ENCODE peak calls at places on chromosomes 12 and 14, in six cellular contexts. One of them, this sample, is unnamed.

GRCh38 chr12:25970082-25970481 is 11.6 kb downstream of the RASSF8 start:
- DNase-seq in GM23248: peak
- DNase-seq in hepatocyte: no peak
- DNase-seq in IMR-90: no peak
- DNase-seq in PC-9: no peak
- DNase-seq in HCT116: no peak
- DNase-seq in this sample: no peak

GRCh38 chr12:52873832-52874572 is 25.2 kb upstream of the KRT78 start:
- DNase-seq in GM23248: peak
- DNase-seq in hepatocyte: peak
- DNase-seq in IMR-90: peak
- DNase-seq in PC-9: peak
- DNase-seq in HCT116: peak
- DNase-seq in this sample: peak

GRCh38 chr12:113340061-113340460 is 5.2 kb upstream of the SLC8B1 start:
- DNase-seq in GM23248: no peak
- DNase-seq in hepatocyte: no peak
- DNase-seq in IMR-90: no peak
- DNase-seq in PC-9: no peak
- DNase-seq in HCT116: no peak
- DNase-seq in this sample: no peak

GRCh38 chr14:89681086-89682018 is 264.3 kb upstream of the FOXN3 start:
- DNase-seq in GM23248: no peak
- DNase-seq in hepatocyte: no peak
- DNase-seq in IMR-90: no peak
- DNase-seq in PC-9: no peak
- DNase-seq in HCT116: no peak
- DNase-seq in this sample: no peak

GRCh38 chr14:59202031-59202430 is 13.6 kb downstream of the DAAM1 start:
- DNase-seq in GM23248: no peak
- DNase-seq in hepatocyte: no peak
- DNase-seq in IMR-90: no peak
- DNase-seq in PC-9: no peak
- DNase-seq in HCT116: no peak
- DNase-seq in this sample: peak

GRCh38 chr14:68195126-68195525 is 375.5 kb downstream of the RAD51B start:
- DNase-seq in GM23248: no peak
- DNase-seq in hepatocyte: peak
- DNase-seq in IMR-90: no peak
- DNase-seq in PC-9: no peak
- DNase-seq in HCT116: no peak
- DNase-seq in this sample: no peak

GRCh38 chr12:130017571-130018449 is 114.0 kb upstream of the TMEM132D start:
- DNase-seq in GM23248: peak
- DNase-seq in hepatocyte: no peak
- DNase-seq in IMR-90: no peak
- DNase-seq in PC-9: no peak
- DNase-seq in HCT116: no peak
- DNase-seq in this sample: no peak

GRCh38 chr14:59691266-59691665 is 114.7 kb upstream of the CCDC175 start:
- DNase-seq in GM23248: no peak
- DNase-seq in hepatocyte: no peak
- DNase-seq in IMR-90: no peak
- DNase-seq in PC-9: no peak
- DNase-seq in HCT116: no peak
- DNase-seq in this sample: no peak

GRCh38 chr14:33081259-33081658 is 142.6 kb downstream of the NPAS3 start:
- DNase-seq in GM23248: no peak
- DNase-seq in hepatocyte: no peak
- DNase-seq in IMR-90: no peak
- DNase-seq in PC-9: no peak
- DNase-seq in HCT116: no peak
- DNase-seq in this sample: no peak

GRCh38 chr12:19131020-19131431 is 1.5 kb downstream of the PLEKHA5 start:
- DNase-seq in GM23248: peak
- DNase-seq in hepatocyte: peak
- DNase-seq in IMR-90: peak
- DNase-seq in PC-9: peak
- DNase-seq in HCT116: peak
- DNase-seq in this sample: peak

GRCh38 chr12:90801776-90802175 is 153.2 kb downstream of the CCER1 start:
- DNase-seq in GM23248: peak
- DNase-seq in hepatocyte: no peak
- DNase-seq in IMR-90: peak
- DNase-seq in PC-9: no peak
- DNase-seq in HCT116: no peak
- DNase-seq in this sample: peak

GRCh38 chr12:130097342-130097741 is 64.9 kb upstream of the FZD10 start:
- DNase-seq in GM23248: no peak
- DNase-seq in hepatocyte: no peak
- DNase-seq in IMR-90: no peak
- DNase-seq in PC-9: no peak
- DNase-seq in HCT116: no peak
- DNase-seq in this sample: no peak

GRCh38 chr12:78189656-78190055 is 359.0 kb downstream of the NAV3 start:
- DNase-seq in GM23248: peak
- DNase-seq in hepatocyte: no peak
- DNase-seq in IMR-90: peak
- DNase-seq in PC-9: no peak
- DNase-seq in HCT116: no peak
- DNase-seq in this sample: no peak

GRCh38 chr12:59651230-59651920 is 55.5 kb downstream of the SLC16A7 start:
- DNase-seq in GM23248: peak
- DNase-seq in hepatocyte: peak
- DNase-seq in IMR-90: peak
- DNase-seq in PC-9: peak
- DNase-seq in HCT116: no peak
- DNase-seq in this sample: peak

GRCh38 chr12:115353467-115353866 is 669.5 kb upstream of the TBX3 start:
- DNase-seq in GM23248: no peak
- DNase-seq in hepatocyte: no peak
- DNase-seq in IMR-90: no peak
- DNase-seq in PC-9: no peak
- DNase-seq in HCT116: no peak
- DNase-seq in this sample: no peak

GRCh38 chr12:71938728-71939385 is at the start of gene TPH2:
- DNase-seq in GM23248: peak
- DNase-seq in hepatocyte: peak
- DNase-seq in IMR-90: peak
- DNase-seq in PC-9: no peak
- DNase-seq in HCT116: peak
- DNase-seq in this sample: peak

GRCh38 chr14:31825459-31825858 is 251.6 kb upstream of the ARHGAP5 start:
- DNase-seq in GM23248: no peak
- DNase-seq in hepatocyte: no peak
- DNase-seq in IMR-90: no peak
- DNase-seq in PC-9: no peak
- DNase-seq in HCT116: no peak
- DNase-seq in this sample: no peak

GRCh38 chr14:90796319-90796718 is 19.9 kb downstream of the TTC7B start:
- DNase-seq in GM23248: no peak
- DNase-seq in hepatocyte: no peak
- DNase-seq in IMR-90: no peak
- DNase-seq in PC-9: no peak
- DNase-seq in HCT116: no peak
- DNase-seq in this sample: no peak

GRCh38 chr12:106084759-106085158 is 54.0 kb downstream of the NUAK1 start:
- DNase-seq in GM23248: no peak
- DNase-seq in hepatocyte: no peak
- DNase-seq in IMR-90: no peak
- DNase-seq in PC-9: no peak
- DNase-seq in HCT116: no peak
- DNase-seq in this sample: no peak

GRCh38 chr12:85280138-85280983 is at the start of gene ALX1:
- DNase-seq in GM23248: peak
- DNase-seq in hepatocyte: peak
- DNase-seq in IMR-90: peak
- DNase-seq in PC-9: no peak
- DNase-seq in HCT116: no peak
- DNase-seq in this sample: peak

GRCh38 chr14:80560800-80561199 is 349.5 kb upstream of the DIO2 start:
- DNase-seq in GM23248: no peak
- DNase-seq in hepatocyte: no peak
- DNase-seq in IMR-90: no peak
- DNase-seq in PC-9: no peak
- DNase-seq in HCT116: no peak
- DNase-seq in this sample: peak

GRCh38 chr14:100375273-100375962 is 52.3 kb downstream of the SLC25A47 start:
- DNase-seq in GM23248: peak
- DNase-seq in hepatocyte: peak
- DNase-seq in IMR-90: peak
- DNase-seq in PC-9: peak
- DNase-seq in HCT116: peak
- DNase-seq in this sample: peak

GRCh38 chr12:5720405-5721045 is 224.5 kb downstream of the ANO2 start:
- DNase-seq in GM23248: no peak
- DNase-seq in hepatocyte: no peak
- DNase-seq in IMR-90: no peak
- DNase-seq in PC-9: no peak
- DNase-seq in HCT116: no peak
- DNase-seq in this sample: no peak

GRCh38 chr14:74860899-74861733 is 14.8 kb downstream of the PROX2 start:
- DNase-seq in GM23248: peak
- DNase-seq in hepatocyte: peak
- DNase-seq in IMR-90: peak
- DNase-seq in PC-9: peak
- DNase-seq in HCT116: peak
- DNase-seq in this sample: peak

GRCh38 chr12:21248679-21249078 is 86.0 kb downstream of the SLCO1A2 start:
- DNase-seq in GM23248: peak
- DNase-seq in hepatocyte: peak
- DNase-seq in IMR-90: no peak
- DNase-seq in PC-9: no peak
- DNase-seq in HCT116: no peak
- DNase-seq in this sample: peak

GRCh38 chr12:7917392-7918267 is 18.4 kb downstream of the SLC2A3 start:
- DNase-seq in GM23248: no peak
- DNase-seq in hepatocyte: no peak
- DNase-seq in IMR-90: no peak
- DNase-seq in PC-9: no peak
- DNase-seq in HCT116: no peak
- DNase-seq in this sample: no peak

GRCh38 chr14:34229140-34229539 is 232.9 kb downstream of the SPTSSA start:
- DNase-seq in GM23248: no peak
- DNase-seq in hepatocyte: no peak
- DNase-seq in IMR-90: no peak
- DNase-seq in PC-9: no peak
- DNase-seq in HCT116: no peak
- DNase-seq in this sample: no peak
- H2AFZ ChIP-seq in GM23248: no peak
- H2AFZ ChIP-seq in hepatocyte: no peak
- H2AFZ ChIP-seq in IMR-90: no peak
- H2AFZ ChIP-seq in PC-9: no peak
- H2AFZ ChIP-seq in HCT116: no peak
- H2AFZ ChIP-seq in this sample: no peak

DNA sequence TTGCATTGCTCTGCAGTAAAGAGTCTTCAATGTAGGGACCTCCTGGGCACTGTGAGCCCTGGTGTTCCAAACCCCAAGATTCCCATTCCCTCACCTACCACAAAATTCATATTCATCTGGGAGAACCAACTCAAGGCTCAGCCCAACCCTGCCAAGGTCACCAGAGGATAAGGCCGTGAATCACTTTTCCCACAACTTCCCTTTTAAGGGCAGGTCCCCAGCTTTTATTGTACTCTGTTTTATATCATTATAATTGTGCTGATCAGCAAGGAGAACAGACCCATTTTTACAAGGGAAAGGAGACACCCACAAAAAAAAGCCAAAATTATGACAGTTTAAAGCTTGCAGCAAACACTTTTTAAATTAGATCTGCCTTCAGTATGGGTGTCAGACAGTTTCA is 363.0 kb upstream of the FKBP4 start:
- DNase-seq in GM23248: peak
- DNase-seq in hepatocyte: no peak
- DNase-seq in IMR-90: no peak
- DNase-seq in PC-9: no peak
- DNase-seq in HCT116: no peak
- DNase-seq in this sample: peak
- H3K27ac ChIP-seq in GM23248: no peak
- H3K27ac ChIP-seq in hepatocyte: no peak
- H3K27ac ChIP-seq in IMR-90: no peak
- H3K27ac ChIP-seq in PC-9: no peak
- H3K27ac ChIP-seq in HCT116: no peak
- H3K27ac ChIP-seq in this sample: no peak

GRCh38 chr14:30620178-30620577 is 1.9 kb upstream of the SCFD1 start:
- DNase-seq in GM23248: peak
- DNase-seq in hepatocyte: no peak
- DNase-seq in IMR-90: peak
- DNase-seq in PC-9: no peak
- DNase-seq in HCT116: no peak
- DNase-seq in this sample: no peak
- H3K4me3 ChIP-seq in GM23248: no peak
- H3K4me3 ChIP-seq in hepatocyte: no peak
- H3K4me3 ChIP-seq in IMR-90: no peak
- H3K4me3 ChIP-seq in PC-9: no peak
- H3K4me3 ChIP-seq in HCT116: no peak
- H3K4me3 ChIP-seq in this sample: no peak

GRCh38 chr14:64762044-64763034 is 58.1 kb downstream of the PLEKHG3 start:
- DNase-seq in GM23248: peak
- DNase-seq in hepatocyte: peak
- DNase-seq in IMR-90: peak
- DNase-seq in PC-9: peak
- DNase-seq in HCT116: peak
- DNase-seq in this sample: peak
- H2AFZ ChIP-seq in GM23248: peak
- H2AFZ ChIP-seq in hepatocyte: no peak
- H2AFZ ChIP-seq in IMR-90: peak
- H2AFZ ChIP-seq in PC-9: no peak
- H2AFZ ChIP-seq in HCT116: no peak
- H2AFZ ChIP-seq in this sample: peak

GRCh38 chr12:79522237-79522636 is 168.5 kb downstream of the PAWR start:
- DNase-seq in GM23248: no peak
- DNase-seq in hepatocyte: no peak
- DNase-seq in IMR-90: no peak
- DNase-seq in PC-9: no peak
- DNase-seq in HCT116: no peak
- DNase-seq in this sample: peak
- H3K27ac ChIP-seq in GM23248: no peak
- H3K27ac ChIP-seq in hepatocyte: no peak
- H3K27ac ChIP-seq in IMR-90: no peak
- H3K27ac ChIP-seq in PC-9: no peak
- H3K27ac ChIP-seq in HCT116: no peak
- H3K27ac ChIP-seq in this sample: peak

GRCh38 chr12:34598851-34599529 is 576.7 kb downstream of the ALG10 start:
- DNase-seq in GM23248: no peak
- DNase-seq in hepatocyte: no peak
- DNase-seq in IMR-90: no peak
- DNase-seq in PC-9: no peak
- DNase-seq in HCT116: no peak
- DNase-seq in this sample: no peak
- H3K4me3 ChIP-seq in GM23248: no peak
- H3K4me3 ChIP-seq in hepatocyte: no peak
- H3K4me3 ChIP-seq in IMR-90: no peak
- H3K4me3 ChIP-seq in PC-9: no peak
- H3K4me3 ChIP-seq in HCT116: no peak
- H3K4me3 ChIP-seq in this sample: no peak

This sample was measured in osteoblast.